ENCODE peak calls at places on chromosomes 5 and 9, in four cellular contexts. W is IMR-90, M is testis, Z is AG04449. F is an unnamed sample.
A peak's percentile ranks its signal among the peaks of the same experiment; 100 is the strongest.

GRCh38 chr5:77946381-77947050 is 170.4 kb upstream of the TBCA start:
- DNase-seq in W (no peak), M (no peak), Z (no peak), F (peak; percentile 22)

GRCh38 chr9:136340356-136341041 is 13.2 kb downstream of the GPSM1 start:
- DNase-seq in W (no peak), M (no peak), Z (no peak), F (no peak)

GRCh38 chr5:73135429-73136276 is 15.3 kb downstream of the TMEM171 start:
- DNase-seq in W (peak; percentile 42), M (no peak), Z (no peak), F (peak; percentile 54)

GRCh38 chr9:97808972-97809371 is 44.1 kb upstream of the FOXE1 start:
- DNase-seq in W (no peak), M (no peak), Z (no peak), F (peak; percentile 33)

GRCh38 chr9:124769451-124770358 is 1.4 kb downstream of the NR6A1 start:
- DNase-seq in W (no peak), M (peak; percentile 30), Z (no peak), F (no peak)

GRCh38 chr9:79116064-79116463 is 455.7 kb upstream of the TLE4 start:
- DNase-seq in W (no peak), M (no peak), Z (no peak), F (no peak)

GRCh38 chr5:120368923-120369715 is 95.0 kb upstream of the PRR16 start:
- DNase-seq in W (no peak), M (no peak), Z (no peak), F (no peak)

GRCh38 chr5:134738963-134739661 is 764 bp downstream of the CAMLG start:
- DNase-seq in W (peak; percentile 49), M (peak; percentile 27), Z (no peak), F (no peak)

GRCh38 chr5:673140-673836 is 19.9 kb downstream of the TPPP start:
- DNase-seq in W (no peak), M (no peak), Z (no peak), F (no peak)
- H3K4me3 ChIP-seq in W (no peak overlapping the region), M (no peak overlapping the region), Z (peak overlapping the region; percentile 6), F (no peak overlapping the region)

DNA sequence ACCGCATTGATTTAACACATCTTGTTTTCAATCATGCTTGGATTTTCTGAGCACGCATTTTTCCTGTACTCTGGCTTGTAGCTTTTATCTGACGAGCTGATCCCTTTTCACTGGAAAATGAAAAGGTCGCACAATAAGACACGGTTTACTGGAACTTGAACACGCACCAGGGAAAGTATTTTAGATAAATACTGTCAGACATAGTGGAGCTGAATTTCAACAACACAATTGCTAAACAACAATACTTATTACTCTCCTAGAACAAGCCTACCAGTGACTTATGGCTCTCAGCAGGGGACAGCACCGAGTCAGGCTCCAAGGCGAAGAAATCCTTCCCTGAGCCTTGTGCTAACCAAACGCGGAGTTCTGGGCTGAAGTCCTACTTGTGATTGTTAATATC is 359.8 kb downstream of the EBF1 start:
- DNase-seq in W (no peak), M (peak; percentile 31), Z (no peak), F (no peak)
- TF ChIP-seq CTCF in W (no peak), M (peak; percentile 19), Z (no peak), F (peak; percentile 35)

GRCh38 chr5:62403411-62404250 is at the start of gene DIMT1:
- DNase-seq in W (peak; percentile 97), M (peak; percentile 99), Z (peak; percentile 88), F (peak; percentile 97)
- H3K4me3 ChIP-seq in W (peak within 1 kb of the TSS; percentile 71), M (peak within 1 kb of the TSS; percentile 88), Z (peak within 1 kb of the TSS; percentile 88), F (peak within 1 kb of the TSS; percentile 87)

GRCh38 chr9:121711281-121711680 is 59.8 kb downstream of the DAB2IP start:
- DNase-seq in W (no peak), M (no peak), Z (no peak), F (no peak)

GRCh38 chr9:121714075-121714705 is 62.8 kb downstream of the DAB2IP start:
- DNase-seq in W (no peak), M (no peak), Z (no peak), F (no peak)

GRCh38 chr9:121714873-121715272 is 63.4 kb downstream of the DAB2IP start:
- DNase-seq in W (no peak), M (no peak), Z (no peak), F (no peak)

GRCh38 chr9:121717141-121717749 is 65.8 kb downstream of the DAB2IP start:
- DNase-seq in W (no peak), M (no peak), Z (no peak), F (no peak)

GRCh38 chr9:121713400-121714070 is 62.1 kb downstream of the DAB2IP start:
- DNase-seq in W (no peak), M (no peak), Z (no peak), F (no peak)
- TF ChIP-seq CTCF in W (no peak), M (no peak), Z (no peak), F (no peak)

GRCh38 chr9:3931058-3931457 is 368.8 kb downstream of the GLIS3 start:
- DNase-seq in W (no peak), M (no peak), Z (no peak), F (peak; percentile 86)

GRCh38 chr9:3941758-3942157 is 358.1 kb downstream of the GLIS3 start:
- DNase-seq in W (no peak), M (no peak), Z (no peak), F (no peak)

GRCh38 chr9:3931996-3932906 is 367.6 kb downstream of the GLIS3 start:
- DNase-seq in W (peak; percentile 43), M (no peak), Z (no peak), F (no peak)

GRCh38 chr9:3939820-3940219 is 360.0 kb downstream of the GLIS3 start:
- DNase-seq in W (no peak), M (no peak), Z (no peak), F (no peak)

DNA sequence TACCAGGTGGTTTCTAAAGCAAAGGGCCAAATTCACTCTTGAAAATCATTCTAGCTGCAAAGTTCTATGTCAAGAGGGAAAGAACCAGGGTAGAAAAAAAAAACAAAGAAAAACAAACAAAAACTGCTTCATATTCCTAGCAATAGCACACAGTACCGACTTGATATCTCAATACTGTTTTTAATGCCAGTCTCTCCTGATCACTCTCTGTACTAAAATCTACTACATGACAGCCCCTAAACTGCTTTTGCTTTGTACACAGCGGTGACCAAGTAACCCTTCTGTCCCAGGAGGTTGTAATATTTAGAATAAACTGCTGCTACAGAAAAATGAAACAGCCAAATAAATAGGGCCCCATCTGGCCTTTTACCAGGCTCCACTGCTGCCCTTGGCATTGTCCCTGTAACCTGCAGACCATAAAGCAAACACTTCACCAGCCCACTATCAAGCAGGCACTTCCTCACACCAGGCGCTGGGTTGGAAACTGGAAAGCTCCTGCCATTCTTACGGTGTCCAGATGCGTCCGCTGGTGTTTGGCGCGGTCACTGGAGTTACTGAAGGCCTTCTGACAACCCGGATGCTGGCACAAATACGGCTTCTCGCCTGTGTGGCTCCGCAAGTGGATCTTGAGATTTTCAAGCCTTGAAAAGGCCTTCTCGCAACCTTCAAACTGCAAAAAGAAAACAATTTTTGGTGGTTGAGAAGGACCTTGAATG is 363.2 kb downstream of the GLIS3 start:
- DNase-seq in W (peak; percentile 24), M (peak; percentile 28), Z (no peak), F (no peak)
- H3K4me3 ChIP-seq in W (no peak overlapping the region), M (no peak overlapping the region), Z (no peak overlapping the region), F (no peak overlapping the region)

GRCh38 chr5:100634937-100635336 is 99.8 kb downstream of the FAM174A start:
- DNase-seq in W (peak; percentile 2), M (no peak), Z (no peak), F (no peak)
- TF ChIP-seq CTCF in W (no peak), M (no peak), Z (no peak), F (no peak)

DNA sequence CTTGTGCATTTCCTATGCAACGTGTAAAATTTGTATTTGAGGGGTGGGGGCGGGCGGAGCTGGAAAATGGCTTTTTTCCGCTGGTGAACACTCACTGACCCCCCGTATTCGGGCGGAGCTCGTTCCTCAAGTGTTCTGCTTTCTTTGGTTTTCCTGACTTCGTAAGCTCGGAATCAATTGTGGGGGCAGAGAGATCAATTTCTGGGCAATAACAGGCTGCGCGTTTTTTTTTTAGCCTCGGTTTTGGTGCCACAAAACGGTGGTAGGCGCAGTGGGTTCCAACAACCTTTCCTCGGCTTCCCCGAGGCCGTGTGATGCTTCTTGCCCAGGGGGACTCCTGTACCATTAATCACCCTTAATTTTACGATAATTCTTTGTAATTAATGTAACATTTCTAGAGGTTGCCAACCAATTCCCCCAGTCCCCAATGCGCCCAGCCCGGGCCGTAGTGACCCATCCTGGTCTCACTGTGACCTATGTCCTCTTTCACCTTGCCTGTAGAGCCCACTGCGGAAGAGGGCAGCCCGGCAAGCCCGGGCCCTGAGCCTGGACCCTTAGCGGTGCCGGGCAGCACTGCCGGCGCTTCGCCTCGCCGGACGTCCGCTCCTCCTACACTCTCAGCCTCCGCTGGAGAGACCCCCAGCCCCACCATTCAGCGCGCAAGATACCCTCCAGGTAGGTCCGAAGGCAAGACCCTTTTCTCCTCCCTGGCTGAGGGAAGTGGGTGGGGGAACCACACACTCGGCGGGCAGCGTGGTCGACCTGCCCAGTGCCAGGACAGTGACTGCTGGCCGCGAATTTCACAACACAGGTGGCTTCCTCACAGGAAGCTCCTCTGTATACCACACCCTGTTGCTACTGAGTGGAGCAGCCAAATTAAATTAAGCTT is 3.7 kb downstream of the NR4A3 start:
- DNase-seq in W (no peak), M (no peak), Z (no peak), F (no peak)
- H3K4me3 ChIP-seq in W (no peak overlapping the region), M (peak overlapping the region; percentile 83), Z (no peak overlapping the region), F (peak overlapping the region; percentile 83)

F was measured in retinal pigment epithelial cell.